ENCODE peak calls at places on chromosome 14, in five cellular contexts. One of them, this sample, is unnamed.
A peak's percentile ranks its signal among the peaks of the same experiment; 100 is the strongest.

GRCh38 chr14:69132513-69133181 is 20.3 kb downstream of the DCAF5 start:
- DNase-seq in AG09309: no peak
- DNase-seq in tibial artery: no peak
- DNase-seq in fibroblast of lung: peak; percentile 72
- DNase-seq in thyroid gland: no peak
- DNase-seq in this sample: no peak

GRCh38 chr14:93007225-93007997 is 84.5 kb downstream of the CHGA start:
- DNase-seq in AG09309: peak; percentile 35
- DNase-seq in tibial artery: peak; percentile 88
- DNase-seq in fibroblast of lung: peak; percentile 85
- DNase-seq in thyroid gland: peak; percentile 62
- DNase-seq in this sample: no peak

GRCh38 chr14:95495538-95496025 is 20.9 kb downstream of the SYNE3 start:
- DNase-seq in AG09309: no peak
- DNase-seq in tibial artery: no peak
- DNase-seq in fibroblast of lung: no peak
- DNase-seq in thyroid gland: no peak
- DNase-seq in this sample: no peak

GRCh38 chr14:104603623-104604401 is 760 bp downstream of the TMEM179 start:
- DNase-seq in AG09309: no peak
- DNase-seq in tibial artery: peak; percentile 60
- DNase-seq in fibroblast of lung: no peak
- DNase-seq in thyroid gland: no peak
- DNase-seq in this sample: no peak

GRCh38 chr14:58668848-58669480 is 31.2 kb downstream of the DACT1 start:
- DNase-seq in AG09309: no peak
- DNase-seq in tibial artery: no peak
- DNase-seq in fibroblast of lung: no peak
- DNase-seq in thyroid gland: no peak
- DNase-seq in this sample: no peak

GRCh38 chr14:55267816-55268215 is 3.4 kb upstream of the FBXO34 start:
- DNase-seq in AG09309: no peak
- DNase-seq in tibial artery: no peak
- DNase-seq in fibroblast of lung: peak; percentile 33
- DNase-seq in thyroid gland: peak; percentile 84
- DNase-seq in this sample: no peak

GRCh38 chr14:103676881-103677675 is 38.2 kb downstream of the XRCC3 start:
- DNase-seq in AG09309: no peak
- DNase-seq in tibial artery: no peak
- DNase-seq in fibroblast of lung: no peak
- DNase-seq in thyroid gland: no peak
- DNase-seq in this sample: no peak

GRCh38 chr14:64671591-64671990 is 32.6 kb upstream of the PLEKHG3 start:
- DNase-seq in AG09309: no peak
- DNase-seq in tibial artery: no peak
- DNase-seq in fibroblast of lung: peak; percentile 51
- DNase-seq in thyroid gland: no peak
- DNase-seq in this sample: no peak

GRCh38 chr14:33967138-33967537 is 16.3 kb upstream of the EGLN3 start:
- DNase-seq in AG09309: no peak
- DNase-seq in tibial artery: no peak
- DNase-seq in fibroblast of lung: no peak
- DNase-seq in thyroid gland: no peak
- DNase-seq in this sample: no peak

GRCh38 chr14:62185078-62185477 is 422.9 kb downstream of the SNAPC1 start:
- DNase-seq in AG09309: no peak
- DNase-seq in tibial artery: no peak
- DNase-seq in fibroblast of lung: peak; percentile 13
- DNase-seq in thyroid gland: no peak
- DNase-seq in this sample: no peak
- TF ChIP-seq CTCF in AG09309: no peak
- TF ChIP-seq CTCF in tibial artery: no peak
- TF ChIP-seq CTCF in fibroblast of lung: peak; percentile 13
- TF ChIP-seq CTCF in thyroid gland: no peak
- TF ChIP-seq CTCF in this sample: no peak

GRCh38 chr14:99907761-99908652 is 114.8 kb downstream of the EML1 start:
- DNase-seq in AG09309: no peak
- DNase-seq in tibial artery: no peak
- DNase-seq in fibroblast of lung: no peak
- DNase-seq in thyroid gland: no peak
- DNase-seq in this sample: no peak

GRCh38 chr14:99908653-99909250 is 115.5 kb downstream of the EML1 start:
- DNase-seq in AG09309: no peak
- DNase-seq in tibial artery: no peak
- DNase-seq in fibroblast of lung: no peak
- DNase-seq in thyroid gland: no peak
- DNase-seq in this sample: no peak

GRCh38 chr14:99910337-99911268 is 117.4 kb downstream of the EML1 start:
- DNase-seq in AG09309: peak; percentile 82
- DNase-seq in tibial artery: no peak
- DNase-seq in fibroblast of lung: peak; percentile 94
- DNase-seq in thyroid gland: no peak
- DNase-seq in this sample: no peak

GRCh38 chr14:99905121-99905520 is 111.9 kb downstream of the EML1 start:
- DNase-seq in AG09309: no peak
- DNase-seq in tibial artery: no peak
- DNase-seq in fibroblast of lung: no peak
- DNase-seq in thyroid gland: no peak
- DNase-seq in this sample: no peak

DNA sequence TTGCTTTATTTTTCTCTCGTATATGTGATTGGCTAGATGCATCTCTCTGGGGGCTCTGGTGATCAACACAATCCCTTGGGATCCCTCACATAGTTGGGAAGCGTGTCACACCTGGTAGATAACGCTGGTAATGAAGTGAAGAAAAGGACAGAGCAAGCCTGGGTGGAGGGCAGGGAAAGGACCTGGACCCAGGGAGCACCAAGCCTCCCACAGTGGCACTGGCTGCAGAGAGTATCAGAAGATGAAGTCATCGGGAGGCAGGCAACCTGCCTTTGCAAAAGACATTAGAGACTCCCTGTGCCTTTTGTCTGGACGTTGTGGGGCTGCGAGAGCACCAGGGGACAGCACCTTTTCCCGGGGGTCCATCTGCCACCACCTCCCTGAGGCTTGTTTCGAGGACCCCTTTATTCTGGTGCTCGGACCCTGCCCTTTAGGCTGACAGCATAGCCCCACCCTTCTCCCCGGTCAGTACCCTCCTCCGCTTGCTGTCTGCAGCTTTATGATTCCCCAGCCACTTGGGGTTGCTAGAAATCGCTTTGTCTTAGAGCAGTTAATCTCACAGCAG is 116.4 kb downstream of the EML1 start:
- DNase-seq in AG09309: no peak
- DNase-seq in tibial artery: no peak
- DNase-seq in fibroblast of lung: peak; percentile 16
- DNase-seq in thyroid gland: no peak
- DNase-seq in this sample: no peak
- TF ChIP-seq CTCF in AG09309: no peak
- TF ChIP-seq CTCF in tibial artery: no peak
- TF ChIP-seq CTCF in fibroblast of lung: no peak
- TF ChIP-seq CTCF in thyroid gland: no peak
- TF ChIP-seq CTCF in this sample: no peak

GRCh38 chr14:100115236-100115635 is 44.2 kb downstream of the DEGS2 start:
- DNase-seq in AG09309: no peak
- DNase-seq in tibial artery: no peak
- DNase-seq in fibroblast of lung: no peak
- DNase-seq in thyroid gland: no peak
- DNase-seq in this sample: no peak
- TF ChIP-seq CTCF in AG09309: no peak
- TF ChIP-seq CTCF in tibial artery: no peak
- TF ChIP-seq CTCF in fibroblast of lung: no peak
- TF ChIP-seq CTCF in thyroid gland: no peak
- TF ChIP-seq CTCF in this sample: peak; percentile 50

GRCh38 chr14:51780741-51781140 is 79.7 kb upstream of the GNG2 start:
- DNase-seq in AG09309: no peak
- DNase-seq in tibial artery: no peak
- DNase-seq in fibroblast of lung: peak; percentile 23
- DNase-seq in thyroid gland: no peak
- DNase-seq in this sample: no peak

GRCh38 chr14:51783765-51784164 is 76.6 kb upstream of the GNG2 start:
- DNase-seq in AG09309: peak; percentile 33
- DNase-seq in tibial artery: no peak
- DNase-seq in fibroblast of lung: peak; percentile 46
- DNase-seq in thyroid gland: no peak
- DNase-seq in this sample: no peak

GRCh38 chr14:51784466-51784865 is 75.9 kb upstream of the GNG2 start:
- DNase-seq in AG09309: no peak
- DNase-seq in tibial artery: no peak
- DNase-seq in fibroblast of lung: no peak
- DNase-seq in thyroid gland: no peak
- DNase-seq in this sample: no peak

GRCh38 chr14:51781352-51781751 is 79.1 kb upstream of the GNG2 start:
- DNase-seq in AG09309: no peak
- DNase-seq in tibial artery: no peak
- DNase-seq in fibroblast of lung: no peak
- DNase-seq in thyroid gland: no peak
- DNase-seq in this sample: no peak

GRCh38 chr14:51782412-51782811 is 78.0 kb upstream of the GNG2 start:
- DNase-seq in AG09309: no peak
- DNase-seq in tibial artery: no peak
- DNase-seq in fibroblast of lung: no peak
- DNase-seq in thyroid gland: no peak
- DNase-seq in this sample: no peak
- TF ChIP-seq CTCF in AG09309: no peak
- TF ChIP-seq CTCF in tibial artery: no peak
- TF ChIP-seq CTCF in fibroblast of lung: no peak
- TF ChIP-seq CTCF in thyroid gland: no peak
- TF ChIP-seq CTCF in this sample: no peak

GRCh38 chr14:102316746-102317563 is 2.6 kb upstream of the ZNF839 start:
- DNase-seq in AG09309: peak; percentile 72
- DNase-seq in tibial artery: peak; percentile 96
- DNase-seq in fibroblast of lung: peak; percentile 89
- DNase-seq in thyroid gland: peak; percentile 92
- DNase-seq in this sample: peak; percentile 99
- TF ChIP-seq CTCF in AG09309: peak; percentile 80
- TF ChIP-seq CTCF in tibial artery: peak; percentile 76
- TF ChIP-seq CTCF in fibroblast of lung: peak; percentile 70
- TF ChIP-seq CTCF in thyroid gland: peak; percentile 58
- TF ChIP-seq CTCF in this sample: peak; percentile 72

GRCh38 chr14:38944691-38945090 is 158.3 kb downstream of the SEC23A start:
- DNase-seq in AG09309: no peak
- DNase-seq in tibial artery: no peak
- DNase-seq in fibroblast of lung: no peak
- DNase-seq in thyroid gland: no peak
- DNase-seq in this sample: no peak
- TF ChIP-seq CTCF in AG09309: no peak
- TF ChIP-seq CTCF in tibial artery: no peak
- TF ChIP-seq CTCF in fibroblast of lung: no peak
- TF ChIP-seq CTCF in thyroid gland: no peak
- TF ChIP-seq CTCF in this sample: no peak

GRCh38 chr14:99327050-99327449 is 55.1 kb upstream of the BCL11B start:
- DNase-seq in AG09309: no peak
- DNase-seq in tibial artery: no peak
- DNase-seq in fibroblast of lung: no peak
- DNase-seq in thyroid gland: no peak
- DNase-seq in this sample: peak; percentile 15
- TF ChIP-seq CTCF in AG09309: no peak
- TF ChIP-seq CTCF in tibial artery: no peak
- TF ChIP-seq CTCF in fibroblast of lung: peak; percentile 3
- TF ChIP-seq CTCF in thyroid gland: no peak
- TF ChIP-seq CTCF in this sample: no peak

GRCh38 chr14:61568572-61569011 is 126.7 kb upstream of the HIF1A start:
- DNase-seq in AG09309: no peak
- DNase-seq in tibial artery: no peak
- DNase-seq in fibroblast of lung: no peak
- DNase-seq in thyroid gland: peak; percentile 95
- DNase-seq in this sample: no peak
- TF ChIP-seq CTCF in AG09309: no peak
- TF ChIP-seq CTCF in tibial artery: no peak
- TF ChIP-seq CTCF in fibroblast of lung: no peak
- TF ChIP-seq CTCF in thyroid gland: no peak
- TF ChIP-seq CTCF in this sample: peak; percentile 52

This sample was measured in type B pancreatic cell.